ENCODE peak calls at places on chromosome 21, in five cellular contexts. One of them, this sample, is unnamed.

GRCh38 chr21:16134134-16134533 is 404.4 kb downstream of the USP25 start:
- DNase-seq in mucosa of descending colon: no peak
- DNase-seq in colonic mucosa: no peak
- DNase-seq in left ventricle myocardium inferior: no peak
- DNase-seq in heart left ventricle: no peak
- DNase-seq in this sample: no peak

GRCh38 chr21:21268885-21269284 is 270.7 kb downstream of the NCAM2 start:
- DNase-seq in mucosa of descending colon: no peak
- DNase-seq in colonic mucosa: no peak
- DNase-seq in left ventricle myocardium inferior: no peak
- DNase-seq in heart left ventricle: no peak
- DNase-seq in this sample: no peak

GRCh38 chr21:34701726-34702125 is 32.9 kb downstream of the CLIC6 start:
- DNase-seq in mucosa of descending colon: no peak
- DNase-seq in colonic mucosa: no peak
- DNase-seq in left ventricle myocardium inferior: no peak
- DNase-seq in heart left ventricle: no peak
- DNase-seq in this sample: no peak

GRCh38 chr21:14916676-14917141 is 148.1 kb downstream of the NRIP1 start:
- DNase-seq in mucosa of descending colon: peak; percentile 15
- DNase-seq in colonic mucosa: no peak
- DNase-seq in left ventricle myocardium inferior: no peak
- DNase-seq in heart left ventricle: no peak
- DNase-seq in this sample: no peak

GRCh38 chr21:22791986-22792560 is 1793.9 kb downstream of the NCAM2 start:
- DNase-seq in mucosa of descending colon: peak; percentile 38
- DNase-seq in colonic mucosa: peak; percentile 18
- DNase-seq in left ventricle myocardium inferior: no peak
- DNase-seq in heart left ventricle: no peak
- DNase-seq in this sample: no peak

GRCh38 chr21:42572906-42573495 is 59.3 kb downstream of the SLC37A1 start:
- DNase-seq in mucosa of descending colon: no peak
- DNase-seq in colonic mucosa: no peak
- DNase-seq in left ventricle myocardium inferior: no peak
- DNase-seq in heart left ventricle: peak; percentile 41
- DNase-seq in this sample: peak; percentile 31

GRCh38 chr21:23725576-23725975 is 1881.7 kb downstream of the MRPL39 start:
- DNase-seq in mucosa of descending colon: no peak
- DNase-seq in colonic mucosa: no peak
- DNase-seq in left ventricle myocardium inferior: no peak
- DNase-seq in heart left ventricle: no peak
- DNase-seq in this sample: no peak

GRCh38 chr21:35578831-35579470 is 481.4 kb downstream of the SETD4 start:
- DNase-seq in mucosa of descending colon: no peak
- DNase-seq in colonic mucosa: no peak
- DNase-seq in left ventricle myocardium inferior: no peak
- DNase-seq in heart left ventricle: no peak
- DNase-seq in this sample: no peak

GRCh38 chr21:20998456-20998789 is 214 bp downstream of the NCAM2 start:
- DNase-seq in mucosa of descending colon: no peak
- DNase-seq in colonic mucosa: no peak
- DNase-seq in left ventricle myocardium inferior: no peak
- DNase-seq in heart left ventricle: no peak
- DNase-seq in this sample: no peak

GRCh38 chr21:26546698-26547097 is 26.4 kb downstream of the CYYR1 start:
- DNase-seq in mucosa of descending colon: peak; percentile 9
- DNase-seq in colonic mucosa: no peak
- DNase-seq in left ventricle myocardium inferior: peak; percentile 22
- DNase-seq in heart left ventricle: peak; percentile 59
- DNase-seq in this sample: peak; percentile 21

DNA sequence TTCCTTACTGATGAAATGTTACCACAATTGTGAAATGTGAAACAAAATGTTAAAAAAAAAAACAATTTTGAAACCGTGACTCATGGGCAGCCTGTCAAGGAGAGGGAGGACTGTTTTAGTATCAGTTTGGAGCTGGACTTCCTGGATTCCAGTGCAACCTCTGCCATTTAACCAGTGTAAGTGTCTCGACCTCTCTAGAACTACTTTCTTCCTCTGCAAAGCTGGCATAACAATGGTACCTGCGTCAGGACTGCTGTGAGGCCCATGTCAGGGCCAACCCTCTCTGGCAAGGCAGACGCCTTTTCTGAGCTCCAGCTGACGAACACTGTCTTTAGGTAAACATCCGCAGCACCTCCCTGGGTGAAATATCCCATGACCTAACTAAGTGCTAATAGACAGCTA is 20.9 kb downstream of the URB1 start:
- DNase-seq in mucosa of descending colon: no peak
- DNase-seq in colonic mucosa: no peak
- DNase-seq in left ventricle myocardium inferior: no peak
- DNase-seq in heart left ventricle: no peak
- DNase-seq in this sample: no peak
- H3K4me3 ChIP-seq in mucosa of descending colon: no peak overlapping the region
- H3K4me3 ChIP-seq in colonic mucosa: no peak overlapping the region
- H3K4me3 ChIP-seq in left ventricle myocardium inferior: no peak overlapping the region
- H3K4me3 ChIP-seq in heart left ventricle: no peak overlapping the region
- H3K4me3 ChIP-seq in this sample: no peak overlapping the region

GRCh38 chr21:44732956-44733355 is 21.6 kb upstream of the TSPEAR start:
- DNase-seq in mucosa of descending colon: no peak
- DNase-seq in colonic mucosa: no peak
- DNase-seq in left ventricle myocardium inferior: no peak
- DNase-seq in heart left ventricle: no peak
- DNase-seq in this sample: peak; percentile 31

GRCh38 chr21:44732263-44732662 is 20.9 kb upstream of the TSPEAR start:
- DNase-seq in mucosa of descending colon: no peak
- DNase-seq in colonic mucosa: no peak
- DNase-seq in left ventricle myocardium inferior: no peak
- DNase-seq in heart left ventricle: no peak
- DNase-seq in this sample: no peak

GRCh38 chr21:44734841-44735240 is 23.5 kb upstream of the TSPEAR start:
- DNase-seq in mucosa of descending colon: no peak
- DNase-seq in colonic mucosa: no peak
- DNase-seq in left ventricle myocardium inferior: no peak
- DNase-seq in heart left ventricle: no peak
- DNase-seq in this sample: peak; percentile 26

GRCh38 chr21:44735821-44736220 is 24.4 kb upstream of the TSPEAR start:
- DNase-seq in mucosa of descending colon: no peak
- DNase-seq in colonic mucosa: no peak
- DNase-seq in left ventricle myocardium inferior: no peak
- DNase-seq in heart left ventricle: no peak
- DNase-seq in this sample: peak; percentile 5

GRCh38 chr21:44734026-44734745 is 22.8 kb upstream of the TSPEAR start:
- DNase-seq in mucosa of descending colon: no peak
- DNase-seq in colonic mucosa: no peak
- DNase-seq in left ventricle myocardium inferior: no peak
- DNase-seq in heart left ventricle: no peak
- DNase-seq in this sample: peak; percentile 42
- H3K9me3 ChIP-seq in mucosa of descending colon: peaks cover 10% of the 10 kb centered on the region
- H3K9me3 ChIP-seq in colonic mucosa: no peaks in the 10 kb centered on the region
- H3K9me3 ChIP-seq in left ventricle myocardium inferior: peaks cover 36% of the 10 kb centered on the region
- H3K9me3 ChIP-seq in heart left ventricle: peaks cover 29% of the 10 kb centered on the region
- H3K9me3 ChIP-seq in this sample: no peaks in the 10 kb centered on the region

GRCh38 chr21:40851749-40852148 is 4.8 kb upstream of the DSCAM start:
- DNase-seq in mucosa of descending colon: no peak
- DNase-seq in colonic mucosa: no peak
- DNase-seq in left ventricle myocardium inferior: no peak
- DNase-seq in heart left ventricle: no peak
- DNase-seq in this sample: no peak

GRCh38 chr21:40847956-40848355 is 998 bp upstream of the DSCAM start:
- DNase-seq in mucosa of descending colon: no peak
- DNase-seq in colonic mucosa: no peak
- DNase-seq in left ventricle myocardium inferior: no peak
- DNase-seq in heart left ventricle: no peak
- DNase-seq in this sample: no peak

GRCh38 chr21:40853956-40854688 is 7.2 kb upstream of the DSCAM start:
- DNase-seq in mucosa of descending colon: no peak
- DNase-seq in colonic mucosa: no peak
- DNase-seq in left ventricle myocardium inferior: no peak
- DNase-seq in heart left ventricle: no peak
- DNase-seq in this sample: no peak

GRCh38 chr21:40850071-40850470 is 3.1 kb upstream of the DSCAM start:
- DNase-seq in mucosa of descending colon: no peak
- DNase-seq in colonic mucosa: no peak
- DNase-seq in left ventricle myocardium inferior: no peak
- DNase-seq in heart left ventricle: no peak
- DNase-seq in this sample: no peak

DNA sequence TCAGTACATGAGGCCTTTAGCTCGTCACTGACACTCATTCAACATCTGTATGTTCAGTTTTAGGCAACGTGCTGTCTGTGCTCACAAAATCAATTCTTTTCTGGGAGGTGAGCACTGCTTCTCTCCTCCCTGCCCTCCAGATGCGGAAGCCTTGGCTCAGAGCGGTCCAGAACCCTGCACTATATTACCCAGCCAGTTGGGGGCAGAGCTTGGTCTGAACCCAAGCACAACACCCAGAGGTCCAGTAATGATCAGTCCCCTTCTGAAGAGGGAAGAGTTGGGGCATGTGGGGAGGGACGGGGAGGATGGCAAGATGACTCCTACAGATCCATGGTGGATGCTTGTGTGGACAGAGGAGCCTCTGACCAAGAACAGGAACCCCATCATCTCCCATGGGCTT is 5.6 kb upstream of the DSCAM start:
- DNase-seq in mucosa of descending colon: no peak
- DNase-seq in colonic mucosa: no peak
- DNase-seq in left ventricle myocardium inferior: no peak
- DNase-seq in heart left ventricle: no peak
- DNase-seq in this sample: no peak
- TF ChIP-seq CTCF in mucosa of descending colon: no peak
- TF ChIP-seq CTCF in colonic mucosa: no peak
- TF ChIP-seq CTCF in left ventricle myocardium inferior: no peak
- TF ChIP-seq CTCF in heart left ventricle: no peak
- TF ChIP-seq CTCF in this sample: peak; percentile 16

DNA sequence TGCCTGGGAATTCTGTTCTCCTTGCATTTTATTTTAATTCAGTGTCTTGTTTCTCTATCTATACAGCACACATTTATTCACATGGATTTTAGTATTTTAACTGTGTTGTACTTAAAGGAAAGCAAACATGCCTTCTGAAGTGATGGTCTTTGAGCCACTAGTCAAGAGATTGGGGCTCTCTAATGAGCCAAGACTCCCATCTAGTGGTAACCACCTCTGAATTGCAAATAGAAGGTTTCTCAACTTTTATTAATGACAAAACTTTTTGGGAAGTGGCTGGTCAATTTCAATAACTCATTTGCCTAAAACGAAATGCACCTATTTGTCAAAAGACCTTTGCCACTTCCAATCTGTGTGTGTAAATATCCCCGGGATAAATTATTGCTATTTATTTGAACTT is 199.6 kb downstream of the LTN1 start:
- DNase-seq in mucosa of descending colon: no peak
- DNase-seq in colonic mucosa: no peak
- DNase-seq in left ventricle myocardium inferior: no peak
- DNase-seq in heart left ventricle: no peak
- DNase-seq in this sample: no peak
- H3K4me3 ChIP-seq in mucosa of descending colon: no peak overlapping the region
- H3K4me3 ChIP-seq in colonic mucosa: no peak overlapping the region
- H3K4me3 ChIP-seq in left ventricle myocardium inferior: no peak overlapping the region
- H3K4me3 ChIP-seq in heart left ventricle: no peak overlapping the region
- H3K4me3 ChIP-seq in this sample: no peak overlapping the region

DNA sequence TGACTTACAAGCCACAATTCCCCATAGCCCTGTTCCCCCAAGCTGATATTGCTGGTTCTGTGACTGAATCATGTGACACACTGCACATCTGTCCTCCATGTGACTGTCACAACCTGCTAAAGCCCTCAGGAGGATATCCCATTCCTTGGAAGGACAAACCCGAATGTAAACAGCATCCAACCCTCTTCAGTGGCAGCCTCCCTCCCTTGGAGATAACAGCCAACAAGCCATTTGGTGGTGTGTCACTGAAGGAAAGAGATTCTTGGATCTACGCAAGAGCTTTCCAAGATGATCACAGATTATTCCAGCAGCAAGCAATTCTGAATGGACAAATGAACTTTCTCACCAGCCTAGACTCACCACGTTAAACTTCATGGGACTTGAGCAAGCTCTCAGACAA is 153.9 kb upstream of the TIAM1 start:
- DNase-seq in mucosa of descending colon: no peak
- DNase-seq in colonic mucosa: no peak
- DNase-seq in left ventricle myocardium inferior: no peak
- DNase-seq in heart left ventricle: no peak
- DNase-seq in this sample: no peak
- H3K9me3 ChIP-seq in mucosa of descending colon: no peaks in the 10 kb centered on the region
- H3K9me3 ChIP-seq in colonic mucosa: no peaks in the 10 kb centered on the region
- H3K9me3 ChIP-seq in left ventricle myocardium inferior: no peaks in the 10 kb centered on the region
- H3K9me3 ChIP-seq in heart left ventricle: no peaks in the 10 kb centered on the region
- H3K9me3 ChIP-seq in this sample: no peaks in the 10 kb centered on the region

GRCh38 chr21:45370575-45370974 is 34.4 kb upstream of the COL18A1 start:
- DNase-seq in mucosa of descending colon: no peak
- DNase-seq in colonic mucosa: no peak
- DNase-seq in left ventricle myocardium inferior: no peak
- DNase-seq in heart left ventricle: peak; percentile 10
- DNase-seq in this sample: no peak
- TF ChIP-seq CTCF in mucosa of descending colon: no peak
- TF ChIP-seq CTCF in colonic mucosa: no peak
- TF ChIP-seq CTCF in left ventricle myocardium inferior: no peak
- TF ChIP-seq CTCF in heart left ventricle: no peak
- TF ChIP-seq CTCF in this sample: no peak

DNA sequence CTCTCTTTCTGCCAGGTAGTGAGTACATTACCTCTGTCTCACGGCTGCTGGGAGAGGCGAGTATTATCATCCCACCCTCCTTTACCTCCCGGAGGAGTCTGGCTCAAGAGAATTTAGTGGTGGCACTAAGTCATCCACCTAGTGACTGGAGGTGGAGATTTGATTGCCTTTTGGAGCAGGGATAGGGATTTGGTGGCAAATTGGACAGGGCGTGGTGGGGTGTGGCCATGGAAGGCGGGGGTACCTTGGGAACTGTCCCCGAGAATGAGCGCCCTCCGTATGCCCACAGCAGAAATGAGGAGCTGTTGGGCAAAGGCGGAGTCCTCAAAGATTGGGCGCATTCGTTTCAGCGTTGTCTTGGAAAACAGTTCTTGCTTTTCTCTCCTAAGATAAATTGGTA is 32.1 kb upstream of the HMGN1 start:
- DNase-seq in mucosa of descending colon: peak; percentile 12
- DNase-seq in colonic mucosa: peak; percentile 40
- DNase-seq in left ventricle myocardium inferior: no peak
- DNase-seq in heart left ventricle: no peak
- DNase-seq in this sample: no peak
- H3K4me3 ChIP-seq in mucosa of descending colon: no peak overlapping the region
- H3K4me3 ChIP-seq in colonic mucosa: peak overlapping the region; percentile 94
- H3K4me3 ChIP-seq in left ventricle myocardium inferior: peak overlapping the region; percentile 88
- H3K4me3 ChIP-seq in heart left ventricle: peak overlapping the region; percentile 66
- H3K4me3 ChIP-seq in this sample: peak overlapping the region; percentile 84

DNA sequence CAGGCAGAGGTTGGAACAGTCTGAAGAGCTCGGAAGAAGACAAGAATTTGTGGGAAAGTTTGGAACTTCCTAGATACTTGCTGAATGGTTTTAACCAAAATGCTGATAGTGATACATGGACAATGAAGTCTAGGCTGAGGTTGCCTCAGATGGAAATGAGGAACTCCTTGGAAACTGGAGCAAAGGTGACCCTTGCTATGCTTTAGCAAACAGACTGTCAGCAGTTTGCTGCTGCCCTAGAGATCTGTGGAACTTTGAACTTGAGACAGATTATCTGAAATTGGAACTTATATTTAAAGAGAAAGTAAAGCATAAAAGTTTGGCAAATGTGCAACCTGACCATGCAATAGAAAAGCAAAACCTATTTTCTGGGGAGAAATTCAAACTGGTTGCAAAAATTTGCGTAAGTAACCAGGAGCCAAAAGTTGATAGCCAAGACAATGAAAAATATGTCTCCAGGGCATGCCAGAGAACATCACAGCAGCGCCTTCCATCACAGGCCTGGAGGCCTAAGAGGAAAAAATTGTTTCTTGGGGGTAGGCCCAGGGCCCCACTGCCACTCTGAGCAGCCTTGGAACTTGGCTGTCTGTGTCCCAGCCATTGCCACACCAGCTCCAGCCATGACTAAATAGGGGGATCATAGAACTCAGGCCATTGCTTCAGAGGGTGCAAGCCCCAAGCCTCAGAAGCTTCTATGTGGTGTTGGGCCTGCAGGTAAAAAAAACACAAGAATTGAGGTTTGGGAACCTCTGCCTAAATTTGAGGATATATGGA is 675.3 kb downstream of the LTN1 start:
- DNase-seq in mucosa of descending colon: peak; percentile 28
- DNase-seq in colonic mucosa: no peak
- DNase-seq in left ventricle myocardium inferior: no peak
- DNase-seq in heart left ventricle: no peak
- DNase-seq in this sample: peak; percentile 49
- H3K9me3 ChIP-seq in mucosa of descending colon: no peaks in the 10 kb centered on the region
- H3K9me3 ChIP-seq in colonic mucosa: no peaks in the 10 kb centered on the region
- H3K9me3 ChIP-seq in left ventricle myocardium inferior: peaks cover 31% of the 10 kb centered on the region
- H3K9me3 ChIP-seq in heart left ventricle: peaks cover 30% of the 10 kb centered on the region
- H3K9me3 ChIP-seq in this sample: no peaks in the 10 kb centered on the region